ENCODE peak calls at places on chromosomes 6 and 20, in seven cellular contexts. V, D, M, T, R, Y and U are unnamed samples.
A peak's percentile ranks its signal among the peaks of the same experiment; 100 is the strongest.

GRCh38 chr6:99736302-99736701 is 129.7 kb downstream of the PRDM13 start:
- DNase-seq in T (no peak), Y (peak; percentile 10), M (no peak), V (no peak), D (no peak), R (no peak), U (no peak)

GRCh38 chr20:32808438-32808837 is 11.3 kb upstream of the MAPRE1 start:
- DNase-seq in T (no peak), V (no peak), Y (no peak), D (no peak), M (no peak), R (no peak), U (no peak)

GRCh38 chr20:48208176-48208575 is 422.9 kb upstream of the SULF2 start:
- DNase-seq in R (no peak), M (no peak), Y (no peak), D (no peak), V (no peak), T (no peak), U (no peak)

GRCh38 chr20:40980106-40980827 is 48.4 kb upstream of the TOP1 start:
- DNase-seq in D (no peak), R (no peak), Y (no peak), V (no peak), M (no peak), T (no peak), U (no peak)

GRCh38 chr20:1674990-1675389 is 17.4 kb upstream of the SIRPG start:
- DNase-seq in Y (no peak), T (no peak), M (no peak), V (no peak), R (no peak), D (no peak), U (no peak)

GRCh38 chr6:44224154-44224977 is 971 bp downstream of the SLC29A1 start:
- DNase-seq in M (no peak), Y (no peak), R (no peak), D (no peak), T (peak; percentile 8), V (no peak), U (no peak)

GRCh38 chr20:25076731-25077609 is 5.0 kb downstream of the VSX1 start:
- DNase-seq in D (no peak), T (peak; percentile 1), M (peak; percentile 47), Y (peak; percentile 73), V (no peak), R (no peak), U (no peak)

GRCh38 chr6:3240595-3240994 is 13.1 kb upstream of the TUBB2B start:
- DNase-seq in D (no peak), R (no peak), M (no peak), V (no peak), Y (no peak), T (no peak), U (no peak)

GRCh38 chr6:70299456-70299855 is 3.4 kb downstream of the COL9A1 start:
- DNase-seq in V (no peak), T (peak; percentile 10), R (no peak), D (no peak), Y (no peak), M (no peak), U (no peak)

GRCh38 chr6:159722655-159723054 is 4.7 kb upstream of the WTAP start:
- DNase-seq in M (no peak), Y (no peak), R (no peak), D (no peak), V (no peak), T (no peak), U (no peak)

GRCh38 chr6:132456700-132457143 is 55.4 kb upstream of the MOXD1 start:
- DNase-seq in Y (no peak), R (peak; percentile 64), M (no peak), V (no peak), T (no peak), D (peak; percentile 46), U (no peak)

DNA sequence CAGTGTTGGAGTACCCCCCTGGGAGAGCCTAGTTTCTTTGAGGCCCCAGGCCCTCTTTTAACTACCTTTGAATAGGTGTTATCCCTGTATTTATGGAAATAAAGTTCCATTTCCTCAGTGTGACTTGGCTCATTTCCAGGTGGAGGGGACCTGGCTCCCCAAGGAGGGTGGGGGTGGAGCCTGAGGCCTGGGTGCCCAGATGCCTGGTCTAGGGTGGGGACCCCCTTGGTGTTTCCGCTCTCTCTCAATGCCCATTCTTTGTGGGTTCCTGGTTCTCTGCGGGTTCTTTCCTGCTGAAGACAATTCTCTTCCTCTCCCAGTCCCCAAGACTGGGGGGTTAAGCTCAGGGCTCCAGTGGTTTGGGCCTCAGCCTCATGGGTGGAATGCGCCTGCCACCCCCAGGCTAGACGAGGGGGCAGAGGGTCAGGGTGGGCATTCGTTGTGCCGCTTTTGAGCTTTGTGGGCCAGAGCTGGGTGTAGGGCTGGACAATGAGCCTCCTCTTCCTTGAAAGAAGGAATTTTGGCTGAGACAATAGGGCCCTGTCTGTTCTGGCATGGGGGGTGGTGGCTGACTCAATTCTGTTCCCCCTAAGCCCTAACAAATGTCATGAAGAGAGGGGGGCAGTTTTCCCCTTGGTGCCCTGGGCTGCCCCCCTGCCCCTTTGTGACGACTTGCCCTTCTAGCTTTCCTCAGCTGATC is 686 bp upstream of the EGFL8 start:
- DNase-seq in T (no peak), M (no peak), Y (no peak), R (no peak), V (no peak), D (no peak), U (no peak)
- H3K27ac ChIP-seq in T (no peak overlapping the region), M (no peak overlapping the region), Y (no peak overlapping the region), R (peak overlapping the region; percentile 69), V (no peak overlapping the region), D (peak overlapping the region; percentile 61), U (peak overlapping the region; percentile 61)

GRCh38 chr6:33746036-33746600 is 587 bp downstream of the IP6K3 start:
- DNase-seq in R (no peak), T (peak; percentile 61), Y (no peak), M (no peak), D (peak; percentile 86), V (no peak), U (no peak)

GRCh38 chr6:33746651-33747100 is at the start of gene IP6K3:
- DNase-seq in Y (no peak), D (peak; percentile 78), R (no peak), T (no peak), V (no peak), M (no peak), U (no peak)

GRCh38 chr6:33745558-33745957 is 1.1 kb downstream of the IP6K3 start:
- DNase-seq in R (no peak), V (no peak), Y (no peak), D (no peak), M (no peak), T (peak; percentile 51), U (no peak)

GRCh38 chr6:33744001-33744848 is 2.5 kb downstream of the IP6K3 start:
- DNase-seq in D (peak; percentile 68), V (peak; percentile 82), T (peak; percentile 70), M (peak; percentile 83), R (peak; percentile 70), Y (peak; percentile 42), U (peak; percentile 71)

GRCh38 chr6:33744895-33745546 is 1.7 kb downstream of the IP6K3 start:
- DNase-seq in M (no peak), Y (no peak), V (no peak), T (no peak), D (no peak), R (no peak), U (no peak)
- H3K27ac ChIP-seq in M (no peak overlapping the region), Y (no peak overlapping the region), V (no peak overlapping the region), T (peak overlapping the region; percentile 10), D (peak overlapping the region; percentile 95), R (peak overlapping the region; percentile 76), U (peak overlapping the region; percentile 56)

GRCh38 chr20:49982346-49983122 is at the start of gene SNAI1:
- DNase-seq in Y (peak; percentile 66), R (peak; percentile 83), V (peak; percentile 88), T (peak; percentile 86), D (peak; percentile 72), M (peak; percentile 87), U (peak; percentile 61)
- H3K27ac ChIP-seq in Y (peak within 1 kb of the TSS; percentile 86), R (peak within 1 kb of the TSS; percentile 72), V (no peak within 1 kb of the TSS), T (peak within 1 kb of the TSS; percentile 80), D (peak within 1 kb of the TSS; percentile 76), M (peak within 1 kb of the TSS; percentile 51), U (peak within 1 kb of the TSS; percentile 72)

GRCh38 chr6:31791324-31792089 is 4.0 kb downstream of the VARS1 start:
- DNase-seq in M (no peak), R (no peak), D (no peak), V (no peak), T (peak; percentile 39), Y (no peak), U (no peak)
- H3K27ac ChIP-seq in M (no peak overlapping the region), R (no peak overlapping the region), D (no peak overlapping the region), V (no peak overlapping the region), T (no peak overlapping the region), Y (peak overlapping the region; percentile 98), U (no peak overlapping the region)

GRCh38 chr6:34671362-34671761 is 25.2 kb downstream of the ILRUN start:
- DNase-seq in T (peak; percentile 41), D (no peak), Y (no peak), M (no peak), V (no peak), R (no peak), U (no peak)
- H3K27ac ChIP-seq in T (peak overlapping the region; percentile 78), D (peak overlapping the region; percentile 67), Y (no peak overlapping the region), M (peak overlapping the region; percentile 25), V (no peak overlapping the region), R (peak overlapping the region; percentile 44), U (peak overlapping the region; percentile 17)

GRCh38 chr6:169217972-169218371 is 35.7 kb downstream of the THBS2 start:
- DNase-seq in V (no peak), T (no peak), M (no peak), Y (no peak), R (no peak), D (no peak), U (no peak)

GRCh38 chr6:169216830-169217229 is 36.8 kb downstream of the THBS2 start:
- DNase-seq in M (no peak), T (no peak), Y (no peak), R (no peak), D (no peak), V (no peak), U (no peak)

GRCh38 chr6:169212897-169213813 is 40.5 kb downstream of the THBS2 start:
- DNase-seq in V (peak; percentile 95), D (peak; percentile 93), M (peak; percentile 95), R (peak; percentile 93), T (peak; percentile 84), Y (peak; percentile 73), U (peak; percentile 85)

GRCh38 chr6:169213814-169214520 is 39.7 kb downstream of the THBS2 start:
- DNase-seq in Y (no peak), T (no peak), V (no peak), D (no peak), M (no peak), R (no peak), U (no peak)

GRCh38 chr6:169215201-169215661 is 38.4 kb downstream of the THBS2 start:
- DNase-seq in M (no peak), V (no peak), T (peak; percentile 35), D (no peak), Y (no peak), R (no peak), U (no peak)
- H3K27ac ChIP-seq in M (no peak overlapping the region), V (no peak overlapping the region), T (peak overlapping the region; percentile 93), D (peak overlapping the region; percentile 89), Y (no peak overlapping the region), R (peak overlapping the region; percentile 76), U (peak overlapping the region; percentile 84)

GRCh38 chr6:36683145-36683655 is 4.7 kb downstream of the CDKN1A start:
- DNase-seq in V (no peak), T (no peak), Y (no peak), D (no peak), R (no peak), M (no peak), U (no peak)
- H3K27ac ChIP-seq in V (peak overlapping the region; percentile 33), T (no peak overlapping the region), Y (peak overlapping the region; percentile 64), D (peak overlapping the region; percentile 58), R (no peak overlapping the region), M (no peak overlapping the region), U (peak overlapping the region; percentile 82)